ENCODE peak calls at places on chromosome 14, in nine cellular contexts. B, D, J, L, Y, H, U, K and V are unnamed samples.

GRCh38 chr14:105477659-105478623 is 3.3 kb downstream of the CRIP2 start:
- ATAC-seq in B (no peak), D (no peak), J (no peak), L (no peak), Y (no peak), H (no peak), U (no peak), K (no peak), V (no peak)

GRCh38 chr14:64899958-64900357 is 14.3 kb upstream of the CHURC1 start:
- ATAC-seq in B (no peak), D (no peak), J (no peak), L (no peak), Y (no peak), H (no peak), U (no peak), K (no peak), V (no peak)

GRCh38 chr14:88323520-88324199 is 591 bp upstream of the KCNK10 start:
- ATAC-seq in B (no peak), D (no peak), J (no peak), L (peak), Y (peak), H (peak), U (no peak), K (no peak), V (no peak)

GRCh38 chr14:61611880-61612630 is 83.3 kb upstream of the HIF1A start:
- ATAC-seq in B (no peak), D (no peak), J (no peak), L (no peak), Y (no peak), H (no peak), U (no peak), K (no peak), V (no peak)

GRCh38 chr14:105945891-105946290 is 419.5 kb downstream of the TMEM121 start:
- ATAC-seq in B (no peak), D (peak), J (no peak), L (peak), Y (no peak), H (peak), U (peak), K (no peak), V (no peak)

GRCh38 chr14:57574617-57575288 is 81.1 kb upstream of the CCDC198 start:
- ATAC-seq in B (no peak), D (no peak), J (no peak), L (no peak), Y (peak), H (no peak), U (peak), K (peak), V (no peak)

GRCh38 chr14:59189281-59189821 is 884 bp downstream of the DAAM1 start:
- ATAC-seq in B (no peak), D (peak), J (peak), L (peak), Y (peak), H (peak), U (no peak), K (no peak), V (no peak)

GRCh38 chr14:56318393-56319115 is 200.3 kb downstream of the PELI2 start:
- ATAC-seq in B (no peak), D (no peak), J (no peak), L (no peak), Y (no peak), H (no peak), U (no peak), K (no peak), V (no peak)

GRCh38 chr14:38074754-38075153 is 132.9 kb upstream of the SSTR1 start:
- ATAC-seq in B (no peak), D (no peak), J (no peak), L (no peak), Y (no peak), H (no peak), U (no peak), K (no peak), V (no peak)

GRCh38 chr14:63467440-63468072 is 75.6 kb downstream of the PPP2R5E start:
- ATAC-seq in B (no peak), D (no peak), J (no peak), L (no peak), Y (no peak), H (no peak), U (no peak), K (peak), V (no peak)

GRCh38 chr14:100526632-100527031 is 60.6 kb downstream of the BEGAIN start:
- ATAC-seq in B (no peak), D (no peak), J (peak), L (peak), Y (no peak), H (no peak), U (no peak), K (peak), V (no peak)

GRCh38 chr14:32696325-32697101 is 242.2 kb upstream of the NPAS3 start:
- ATAC-seq in B (no peak), D (no peak), J (no peak), L (no peak), Y (no peak), H (no peak), U (no peak), K (no peak), V (no peak)

GRCh38 chr14:95039259-95039992 is 117.9 kb downstream of the DICER1 start:
- ATAC-seq in B (no peak), D (no peak), J (no peak), L (no peak), Y (no peak), H (no peak), U (no peak), K (no peak), V (no peak)

GRCh38 chr14:59819446-59820088 is 51.0 kb downstream of the RTN1 start:
- ATAC-seq in B (no peak), D (no peak), J (no peak), L (no peak), Y (no peak), H (no peak), U (no peak), K (peak), V (no peak)

GRCh38 chr14:99819514-99819913 is 26.3 kb downstream of the EML1 start:
- ATAC-seq in B (no peak), D (no peak), J (no peak), L (no peak), Y (no peak), H (no peak), U (no peak), K (peak), V (no peak)

GRCh38 chr14:73725116-73726024 is 11.2 kb upstream of the PNMA1 start:
- ATAC-seq in B (no peak), D (no peak), J (no peak), L (no peak), Y (no peak), H (no peak), U (no peak), K (no peak), V (no peak)

GRCh38 chr14:103073876-103074698 is 9.9 kb upstream of the LBHD2 start:
- ATAC-seq in B (no peak), D (peak), J (no peak), L (peak), Y (peak), H (no peak), U (no peak), K (no peak), V (no peak)

GRCh38 chr14:80455031-80455430 is 243.7 kb upstream of the DIO2 start:
- ATAC-seq in B (no peak), D (no peak), J (no peak), L (no peak), Y (no peak), H (no peak), U (no peak), K (no peak), V (no peak)

GRCh38 chr14:53714495-53715389 is 241.9 kb downstream of the BMP4 start:
- ATAC-seq in B (peak), D (no peak), J (no peak), L (no peak), Y (no peak), H (peak), U (peak), K (peak), V (peak)

GRCh38 chr14:61101803-61102548 is 120.9 kb downstream of the SLC38A6 start:
- ATAC-seq in B (no peak), D (no peak), J (no peak), L (no peak), Y (no peak), H (no peak), U (no peak), K (no peak), V (peak)

GRCh38 chr14:53109688-53110041 is 43.5 kb downstream of the DDHD1 start:
- ATAC-seq in B (no peak), D (no peak), J (no peak), L (peak), Y (peak), H (no peak), U (no peak), K (no peak), V (no peak)

GRCh38 chr14:54348001-54348611 is 48.7 kb upstream of the CDKN3 start:
- ATAC-seq in B (no peak), D (peak), J (no peak), L (peak), Y (peak), H (peak), U (peak), K (peak), V (no peak)

GRCh38 chr14:105006831-105007592 is 13.9 kb downstream of the CDCA4 start:
- ATAC-seq in B (no peak), D (no peak), J (no peak), L (peak), Y (no peak), H (no peak), U (peak), K (no peak), V (no peak)

GRCh38 chr14:51566831-51567582 is 84.7 kb upstream of the FRMD6 start:
- ATAC-seq in B (no peak), D (no peak), J (no peak), L (no peak), Y (peak), H (no peak), U (no peak), K (no peak), V (no peak)

GRCh38 chr14:33915682-33916081 is 35.2 kb downstream of the EGLN3 start:
- ATAC-seq in B (no peak), D (no peak), J (no peak), L (peak), Y (no peak), H (no peak), U (no peak), K (no peak), V (no peak)

GRCh38 chr14:37585101-37585479 is 10.0 kb downstream of the FOXA1 start:
- ATAC-seq in B (no peak), D (no peak), J (no peak), L (no peak), Y (no peak), H (no peak), U (no peak), K (no peak), V (no peak)

GRCh38 chr14:106883218-106883692 is 1356.9 kb downstream of the TMEM121 start:
- ATAC-seq in B (no peak), D (no peak), J (no peak), L (no peak), Y (peak), H (no peak), U (no peak), K (peak), V (no peak)

GRCh38 chr14:94472842-94473241 is 3.2 kb downstream of the SERPINA9 start:
- ATAC-seq in B (no peak), D (no peak), J (no peak), L (no peak), Y (no peak), H (no peak), U (no peak), K (no peak), V (no peak)

GRCh38 chr14:80941241-80942157 is at the start of gene CEP128:
- ATAC-seq in B (peak), D (peak), J (peak), L (peak), Y (peak), H (peak), U (peak), K (peak), V (peak)

GRCh38 chr14:100679707-100680438 is 46.8 kb upstream of the DLK1 start:
- ATAC-seq in B (peak), D (no peak), J (no peak), L (peak), Y (no peak), H (peak), U (no peak), K (peak), V (peak)

GRCh38 chr14:63770187-63770807 is 42.4 kb upstream of the SGPP1 start:
- ATAC-seq in B (no peak), D (peak), J (no peak), L (peak), Y (peak), H (peak), U (peak), K (peak), V (no peak)

DNA sequence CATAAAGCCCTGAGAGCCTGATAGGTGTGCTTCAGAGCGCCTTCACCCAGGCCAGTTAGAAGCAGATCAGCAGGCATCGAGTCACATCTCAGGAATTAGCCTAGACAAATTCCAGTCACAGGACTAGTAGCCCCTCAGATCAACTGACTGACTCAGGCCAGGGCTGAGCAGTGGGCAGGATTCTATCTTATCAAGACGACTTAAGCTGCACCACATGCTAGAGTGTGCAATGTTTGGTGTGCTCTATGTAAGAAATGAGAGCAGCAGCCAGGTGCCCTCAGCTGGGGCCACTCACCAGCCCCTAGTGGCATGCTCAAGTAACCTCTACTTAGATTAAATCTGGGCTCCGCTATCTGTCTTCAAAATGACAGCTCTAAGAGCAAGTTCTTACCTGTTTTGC is 19.7 kb upstream of the NGB start:
- ATAC-seq in B (no peak), D (peak), J (no peak), L (peak), Y (no peak), H (no peak), U (peak), K (no peak), V (no peak)
- TF ChIP-seq CTCF in B (no peak), D (no peak), J (no peak), L (no peak), Y (no peak), H (no peak), U (peak), K (no peak), V (no peak)

GRCh38 chr14:75985618-75986438 is at the start of gene IFT43:
- ATAC-seq in B (no peak), D (peak), J (peak), L (no peak), Y (peak), H (peak), U (peak), K (peak), V (peak)
- TF ChIP-seq POLR2A in B (peak), D (peak), J (no peak), L (no peak), Y (peak), H (peak), U (no peak), K (peak), V (no peak)

DNA sequence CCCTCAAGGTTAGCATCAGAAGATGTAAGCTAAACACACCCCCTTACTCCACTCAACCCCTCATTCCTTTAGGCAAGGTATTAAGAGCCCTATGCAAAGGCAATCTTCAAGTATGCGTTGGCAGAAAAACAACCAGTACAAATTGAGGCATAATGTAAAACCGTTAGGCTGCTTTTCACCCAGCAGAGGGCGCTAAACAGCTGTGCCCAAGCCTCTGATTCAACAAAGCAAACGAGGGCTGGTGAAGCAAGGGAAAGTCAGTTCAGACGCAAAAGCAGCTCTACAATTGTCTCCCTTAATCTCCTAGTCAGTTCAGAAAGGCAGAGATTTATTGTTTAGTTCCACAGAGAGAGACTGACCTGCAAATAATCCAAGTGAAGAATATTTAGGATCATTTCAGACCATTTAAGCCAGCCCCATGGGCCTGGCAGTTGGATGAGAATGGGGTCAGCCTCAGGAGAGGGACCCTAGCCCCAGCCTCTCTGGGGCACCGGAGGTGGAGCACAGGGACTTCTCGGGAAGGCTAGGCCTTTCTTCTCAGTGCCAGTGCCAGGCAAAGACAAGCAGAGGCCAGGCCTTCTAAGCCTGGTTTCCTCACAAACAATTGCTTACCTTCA is 23.5 kb downstream of the DCAF5 start:
- ATAC-seq in B (peak), D (peak), J (peak), L (peak), Y (peak), H (peak), U (peak), K (peak), V (peak)
- TF ChIP-seq CTCF in B (peak), D (peak), J (peak), L (peak), Y (peak), H (peak), U (peak), K (peak), V (peak)

DNA sequence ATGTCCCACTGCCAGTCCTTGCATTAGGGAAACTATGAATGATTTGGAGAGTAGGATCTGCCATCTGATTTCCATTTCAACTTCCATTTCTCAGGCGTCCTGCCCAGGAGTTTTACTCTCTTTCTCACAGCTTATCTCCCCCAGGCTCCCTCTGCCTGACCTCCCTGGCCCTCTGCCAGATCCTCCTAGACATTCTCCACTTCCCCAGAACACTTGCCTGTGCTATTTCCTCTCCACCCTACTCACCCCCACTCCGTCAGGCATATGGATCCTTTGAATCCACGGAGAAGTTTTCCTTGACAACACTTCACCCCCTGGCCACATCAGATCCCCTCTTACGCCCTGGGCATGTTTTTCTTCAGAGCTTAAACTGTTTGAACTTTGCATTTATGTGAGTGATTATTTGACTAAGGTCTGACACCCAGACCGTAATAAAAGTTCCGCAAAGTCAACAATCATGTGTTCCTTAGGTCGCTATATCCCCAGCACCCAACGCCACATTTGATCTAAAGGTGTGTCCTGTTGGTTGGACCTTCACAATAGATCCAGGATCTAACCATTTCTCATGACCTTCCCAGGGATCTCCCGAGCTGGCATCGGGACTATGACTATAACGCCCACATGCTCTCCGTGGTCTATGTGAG is 255.7 kb upstream of the FOXN3 start:
- ATAC-seq in B (no peak), D (no peak), J (no peak), L (peak), Y (no peak), H (no peak), U (no peak), K (peak), V (no peak)
- TF ChIP-seq POLR2A in B (no peak), D (no peak), J (no peak), L (no peak), Y (no peak), H (no peak), U (no peak), K (no peak), V (no peak)

DNA sequence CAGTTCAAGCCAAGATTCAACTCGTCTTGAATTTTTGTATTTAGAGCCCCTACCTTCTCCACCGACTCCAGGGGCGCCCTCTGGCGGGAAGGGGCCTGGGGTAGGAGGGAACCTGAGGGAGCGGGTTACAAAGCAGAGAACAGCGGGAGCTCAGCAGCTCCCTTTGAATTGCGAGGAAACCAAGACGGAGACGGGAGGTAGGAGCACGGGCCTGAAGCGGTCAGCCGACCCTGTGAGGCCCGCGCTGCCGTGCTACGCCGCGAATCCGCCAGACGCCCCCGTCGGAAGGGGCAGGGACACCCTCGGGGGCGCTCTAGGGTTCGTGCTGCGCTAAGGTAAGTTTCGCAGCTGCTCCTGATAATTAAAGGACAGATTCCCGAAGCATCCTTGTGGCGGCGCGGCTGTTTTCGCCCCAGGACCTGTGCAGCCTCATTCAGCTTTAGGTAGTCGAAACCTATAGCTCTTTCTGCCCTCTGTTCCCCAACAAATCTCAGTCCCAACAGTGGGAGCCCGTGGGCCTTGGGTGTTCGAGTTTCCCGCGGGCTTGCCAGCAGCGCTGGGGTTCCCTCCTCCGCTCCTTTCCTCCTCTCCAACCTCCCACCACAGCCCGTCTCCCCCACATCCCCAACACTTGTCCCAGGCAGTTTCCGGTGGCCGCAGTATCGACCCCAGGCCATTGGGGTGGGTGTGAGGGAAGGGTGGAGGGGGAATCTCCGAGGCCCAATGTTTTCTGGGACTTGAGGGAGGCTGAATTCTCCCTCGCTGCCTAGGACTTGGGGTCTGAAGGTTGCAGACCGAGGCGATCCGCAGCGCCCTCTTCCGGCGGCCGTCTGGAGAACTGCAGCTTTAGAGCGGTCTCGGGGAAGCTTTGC is 5.1 kb upstream of the NKX2-1 start:
- ATAC-seq in B (no peak), D (peak), J (peak), L (peak), Y (peak), H (peak), U (peak), K (peak), V (no peak)
- TF ChIP-seq CTCF in B (no peak), D (peak), J (peak), L (peak), Y (peak), H (peak), U (peak), K (peak), V (no peak)

GRCh38 chr14:69611264-69612013 is at the start of gene SUSD6:
- ATAC-seq in B (peak), D (peak), J (peak), L (peak), Y (peak), H (peak), U (peak), K (peak), V (peak)
- TF ChIP-seq POLR2A in B (peak), D (peak), J (no peak), L (peak), Y (peak), H (peak), U (no peak), K (peak), V (peak)